ENCODE peak calls at places on chromosomes 1 and 21, in ten cellular contexts. L is K562, P is AG09309, G is GM12864, M is nephron progenitor cell, E is heart left ventricle, R is adrenal gland, T is heart right ventricle, V is astrocyte of the spinal cord, N is neural progenitor cell. A is an unnamed sample.
A peak's percentile ranks its signal among the peaks of the same experiment; 100 is the strongest.

GRCh38 chr21:25402134-25402957 is 204.9 kb downstream of the MRPL39 start:
- DNase-seq in T (no peak), V (no peak), N (no peak), E (no peak), G (no peak), R (no peak), M (no peak), P (no peak), L (no peak), A (no peak)

GRCh38 chr1:155011437-155011907 is 8.9 kb downstream of the ZBTB7B start:
- DNase-seq in R (no peak), V (no peak), G (no peak), E (no peak), T (no peak), N (no peak), P (no peak), L (no peak), M (no peak), A (no peak)

GRCh38 chr21:34054259-34054658 is 19.1 kb upstream of the MRPS6 start:
- DNase-seq in R (no peak), M (no peak), V (no peak), N (no peak), L (no peak), T (no peak), P (no peak), E (no peak), G (no peak), A (no peak)

GRCh38 chr1:22889213-22889827 is 83.3 kb downstream of the LACTBL1 start:
- DNase-seq in L (peak; percentile 54), N (peak; percentile 48), E (no peak), V (peak; percentile 57), G (no peak), T (no peak), R (no peak), P (peak; percentile 5), M (no peak), A (peak; percentile 58)

GRCh38 chr1:201332021-201332420 is 45.5 kb downstream of the TNNT2 start:
- DNase-seq in M (no peak), N (no peak), L (no peak), R (no peak), V (no peak), P (no peak), E (no peak), G (no peak), T (no peak), A (no peak)

GRCh38 chr1:245520611-245521010 is 365.8 kb downstream of the KIF26B start:
- DNase-seq in P (no peak), T (no peak), N (no peak), G (no peak), M (no peak), L (no peak), V (no peak), E (no peak), R (no peak), A (no peak)

GRCh38 chr21:41926068-41926806 is 27.6 kb downstream of the C2CD2 start:
- DNase-seq in V (peak; percentile 73), T (no peak), P (no peak), G (peak; percentile 53), L (no peak), N (no peak), E (no peak), R (no peak), M (no peak), A (peak; percentile 71)

GRCh38 chr1:148263906-148264255 is 111.8 kb upstream of the NBPF11 start:
- DNase-seq in V (no peak), P (no peak), R (no peak), T (no peak), G (no peak), N (no peak), L (no peak), M (peak; percentile 21), E (no peak), A (no peak)

GRCh38 chr1:34924759-34925555 is 4.5 kb downstream of the DLGAP3 start:
- DNase-seq in G (no peak), M (peak; percentile 96), E (peak; percentile 80), V (peak; percentile 52), R (peak; percentile 79), P (peak; percentile 7), L (peak; percentile 84), T (peak; percentile 64), N (peak; percentile 90), A (peak; percentile 78)

GRCh38 chr1:204455063-204455830 is 39.4 kb downstream of the PIK3C2B start:
- DNase-seq in N (peak; percentile 96), P (no peak), L (no peak), R (no peak), G (no peak), T (no peak), E (no peak), M (no peak), V (no peak), A (no peak)

GRCh38 chr1:52676249-52676903 is 21.8 kb downstream of the COA7 start:
- DNase-seq in N (no peak), G (no peak), M (no peak), R (peak; percentile 58), P (no peak), L (no peak), T (peak; percentile 65), V (no peak), E (peak; percentile 57), A (no peak)

GRCh38 chr1:157994704-157995540 is 1.5 kb downstream of the KIRREL1 start:
- DNase-seq in V (peak; percentile 32), N (no peak), T (peak; percentile 27), G (no peak), R (no peak), P (no peak), E (no peak), L (no peak), M (no peak), A (no peak)

GRCh38 chr1:203126866-203127671 is 457 bp upstream of the ADORA1 start:
- DNase-seq in L (no peak), N (no peak), G (no peak), M (no peak), T (no peak), E (no peak), R (no peak), V (no peak), P (no peak), A (no peak)

GRCh38 chr1:203129501-203130231 is 2.1 kb downstream of the ADORA1 start:
- DNase-seq in M (no peak), G (no peak), V (no peak), N (no peak), E (peak; percentile 81), P (no peak), T (peak; percentile 71), R (peak; percentile 61), L (no peak), A (no peak)

GRCh38 chr1:203128691-203129500 is 1.4 kb downstream of the ADORA1 start:
- DNase-seq in P (no peak), L (no peak), R (no peak), G (no peak), V (no peak), M (no peak), N (no peak), E (peak; percentile 24), T (no peak), A (no peak)

GRCh38 chr1:203126151-203126865 is 1.2 kb upstream of the ADORA1 start:
- DNase-seq in L (no peak), V (no peak), P (no peak), E (no peak), T (no peak), G (no peak), R (no peak), N (peak; percentile 56), M (no peak), A (no peak)

DNA sequence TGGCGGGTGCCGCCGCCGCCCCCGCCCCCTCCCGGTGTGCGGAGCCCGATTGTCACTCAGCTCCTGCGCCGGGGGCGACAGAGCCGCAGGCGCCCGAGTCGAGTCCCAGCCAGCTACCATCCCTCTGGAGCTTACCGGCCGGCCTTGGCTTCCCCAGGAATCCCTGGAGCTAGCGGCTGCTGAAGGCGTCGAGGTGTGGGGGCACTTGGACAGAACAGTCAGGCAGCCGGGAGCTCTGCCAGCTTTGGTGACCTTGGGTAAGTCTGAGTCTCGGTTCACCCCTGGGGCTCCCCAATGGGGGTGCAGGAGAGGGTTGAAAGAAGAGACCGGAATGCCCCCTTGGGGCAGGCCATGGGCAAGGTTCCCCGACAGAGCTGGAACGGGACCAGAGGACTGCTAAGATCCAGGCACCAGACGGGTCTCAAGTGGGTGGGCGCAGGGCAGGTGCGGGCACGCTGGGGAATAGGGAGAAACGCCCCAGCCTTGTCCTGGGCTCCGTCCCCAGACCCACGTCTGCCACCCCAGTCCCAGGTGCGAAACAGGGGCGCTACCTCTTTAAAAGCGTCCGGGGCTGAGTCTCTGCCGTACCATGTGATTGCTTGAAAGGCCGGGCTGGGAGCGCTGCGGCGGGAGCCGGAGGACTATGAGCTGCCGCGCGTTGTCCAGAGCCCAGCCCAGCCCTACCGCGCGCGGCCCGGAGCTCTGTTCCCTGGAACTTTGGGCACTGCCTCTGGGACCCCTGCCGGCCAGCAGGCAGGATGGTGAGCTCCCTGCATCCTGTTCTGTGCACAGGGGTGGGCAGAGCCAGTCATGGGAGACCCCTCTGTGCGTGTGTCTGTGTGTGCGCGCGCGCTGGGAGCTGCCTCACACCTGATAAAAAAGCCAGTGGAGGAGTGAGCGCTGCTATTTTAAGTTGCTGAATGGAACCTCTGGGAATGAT is at the start of gene ADORA1:
- DNase-seq in R (peak; percentile 77), P (no peak), V (peak; percentile 37), G (no peak), N (peak; percentile 87), T (peak; percentile 65), E (peak; percentile 67), M (peak; percentile 76), L (peak; percentile 32), A (no peak)
- TF ChIP-seq CTCF in R (peak; percentile 7), P (peak; percentile 17), V (no peak), G (no peak), N (peak; percentile 33), T (peak; percentile 15), E (peak; percentile 22), M (peak; percentile 30), L (no peak), A (no peak)

DNA sequence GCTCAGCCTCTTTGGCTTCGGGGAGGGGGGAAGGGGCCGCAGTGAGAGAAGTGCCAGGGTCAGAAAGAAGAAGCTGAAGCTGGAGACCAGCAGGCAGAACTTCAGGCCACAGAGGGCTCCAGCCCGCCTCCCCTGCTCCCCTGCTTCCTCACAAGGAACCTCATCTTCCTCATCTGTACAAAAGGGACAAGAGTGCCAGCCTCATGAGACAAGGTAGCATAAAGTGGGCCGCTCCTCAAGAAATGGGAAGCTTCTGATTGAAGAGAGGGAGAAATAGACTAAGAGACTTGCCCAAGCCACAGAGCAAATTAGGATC is 39.7 kb downstream of the AHDC1 start:
- DNase-seq in E (no peak), M (no peak), P (no peak), N (no peak), G (no peak), T (no peak), R (no peak), L (no peak), V (no peak), A (no peak)
- TF ChIP-seq CTCF in E (no peak), M (no peak), P (no peak), N (no peak), G (no peak), T (no peak), R (no peak), L (no peak), V (no peak), A (no peak)

GRCh38 chr1:103267893-103268292 is 159.6 kb upstream of the COL11A1 start:
- DNase-seq in V (no peak), L (no peak), T (no peak), R (no peak), E (no peak), M (no peak), N (peak; percentile 7), G (no peak), P (no peak), A (no peak)
- TF ChIP-seq CTCF in V (peak; percentile 27), L (no peak), T (no peak), R (no peak), E (no peak), M (no peak), N (peak; percentile 37), G (peak; percentile 38), P (peak; percentile 18), A (no peak)

GRCh38 chr1:171213559-171214454 is 28.7 kb downstream of the FMO2 start:
- DNase-seq in P (no peak), N (no peak), L (no peak), G (no peak), V (no peak), E (no peak), R (no peak), M (no peak), T (no peak), A (no peak)
- TF ChIP-seq CTCF in P (no peak), N (no peak), L (no peak), G (no peak), V (no peak), E (no peak), R (no peak), M (no peak), T (no peak), A (no peak)

A was measured in GM10248.